ENCODE peak calls at places on chromosomes 16 and 17, in ten cellular contexts. One of them, this sample, is unnamed.

GRCh38 chr17:48995332-48995870 is 1.8 kb upstream of the IGF2BP1 start:
- DNase-seq in AG09309: no peak
- DNase-seq in A673: peak; percentile 88
- DNase-seq in stimulated activated CD8-positive, alpha-beta memory T cell treated with anti-CD3 and anti-CD28 coated beads, Interleukin-7, amount 100 ng/mL, for 48 hours: no peak
- DNase-seq in stimulated activated naive CD8-positive, alpha-beta T cell treated with anti-CD3 and anti-CD28 coated beads, Interleukin-15, Interleukin-2, amounts not matched to agents 100 U/mL and 50 U/mL, for 24 hours: no peak
- DNase-seq in sigmoid colon: no peak
- DNase-seq in heart left ventricle: no peak
- DNase-seq in stromal cell of bone marrow: no peak
- DNase-seq in ovary: no peak
- DNase-seq in astrocyte: no peak
- DNase-seq in this sample: no peak

GRCh38 chr17:7435676-7436555 is 681 bp downstream of the TMEM102 start:
- DNase-seq in AG09309: no peak
- DNase-seq in A673: peak; percentile 78
- DNase-seq in stimulated activated CD8-positive, alpha-beta memory T cell treated with anti-CD3 and anti-CD28 coated beads, Interleukin-7, amount 100 ng/mL, for 48 hours: peak; percentile 41
- DNase-seq in stimulated activated naive CD8-positive, alpha-beta T cell treated with anti-CD3 and anti-CD28 coated beads, Interleukin-15, Interleukin-2, amounts not matched to agents 100 U/mL and 50 U/mL, for 24 hours: peak; percentile 68
- DNase-seq in sigmoid colon: no peak
- DNase-seq in heart left ventricle: peak; percentile 50
- DNase-seq in stromal cell of bone marrow: no peak
- DNase-seq in ovary: no peak
- DNase-seq in astrocyte: no peak
- DNase-seq in this sample: no peak

GRCh38 chr16:28279006-28279405 is 13.3 kb upstream of the SBK1 start:
- DNase-seq in AG09309: no peak
- DNase-seq in A673: peak; percentile 16
- DNase-seq in stimulated activated CD8-positive, alpha-beta memory T cell treated with anti-CD3 and anti-CD28 coated beads, Interleukin-7, amount 100 ng/mL, for 48 hours: no peak
- DNase-seq in stimulated activated naive CD8-positive, alpha-beta T cell treated with anti-CD3 and anti-CD28 coated beads, Interleukin-15, Interleukin-2, amounts not matched to agents 100 U/mL and 50 U/mL, for 24 hours: peak; percentile 33
- DNase-seq in sigmoid colon: no peak
- DNase-seq in heart left ventricle: no peak
- DNase-seq in stromal cell of bone marrow: no peak
- DNase-seq in ovary: no peak
- DNase-seq in astrocyte: no peak
- DNase-seq in this sample: no peak

GRCh38 chr17:16215965-16216316 is 607 bp upstream of the NCOR1 start:
- DNase-seq in AG09309: no peak
- DNase-seq in A673: no peak
- DNase-seq in stimulated activated CD8-positive, alpha-beta memory T cell treated with anti-CD3 and anti-CD28 coated beads, Interleukin-7, amount 100 ng/mL, for 48 hours: no peak
- DNase-seq in stimulated activated naive CD8-positive, alpha-beta T cell treated with anti-CD3 and anti-CD28 coated beads, Interleukin-15, Interleukin-2, amounts not matched to agents 100 U/mL and 50 U/mL, for 24 hours: no peak
- DNase-seq in sigmoid colon: no peak
- DNase-seq in heart left ventricle: peak; percentile 51
- DNase-seq in stromal cell of bone marrow: no peak
- DNase-seq in ovary: no peak
- DNase-seq in astrocyte: no peak
- DNase-seq in this sample: no peak

GRCh38 chr16:51167170-51167710 is 16.2 kb upstream of the SALL1 start:
- DNase-seq in AG09309: no peak
- DNase-seq in A673: no peak
- DNase-seq in stimulated activated CD8-positive, alpha-beta memory T cell treated with anti-CD3 and anti-CD28 coated beads, Interleukin-7, amount 100 ng/mL, for 48 hours: no peak
- DNase-seq in stimulated activated naive CD8-positive, alpha-beta T cell treated with anti-CD3 and anti-CD28 coated beads, Interleukin-15, Interleukin-2, amounts not matched to agents 100 U/mL and 50 U/mL, for 24 hours: no peak
- DNase-seq in sigmoid colon: no peak
- DNase-seq in heart left ventricle: no peak
- DNase-seq in stromal cell of bone marrow: no peak
- DNase-seq in ovary: no peak
- DNase-seq in astrocyte: no peak
- DNase-seq in this sample: no peak

GRCh38 chr16:84737192-84737591 is 37.4 kb downstream of the USP10 start:
- DNase-seq in AG09309: no peak
- DNase-seq in A673: no peak
- DNase-seq in stimulated activated CD8-positive, alpha-beta memory T cell treated with anti-CD3 and anti-CD28 coated beads, Interleukin-7, amount 100 ng/mL, for 48 hours: no peak
- DNase-seq in stimulated activated naive CD8-positive, alpha-beta T cell treated with anti-CD3 and anti-CD28 coated beads, Interleukin-15, Interleukin-2, amounts not matched to agents 100 U/mL and 50 U/mL, for 24 hours: no peak
- DNase-seq in sigmoid colon: no peak
- DNase-seq in heart left ventricle: no peak
- DNase-seq in stromal cell of bone marrow: no peak
- DNase-seq in ovary: no peak
- DNase-seq in astrocyte: no peak
- DNase-seq in this sample: no peak

GRCh38 chr17:59611503-59611902 is 8.2 kb upstream of the CLTC start:
- DNase-seq in AG09309: no peak
- DNase-seq in A673: no peak
- DNase-seq in stimulated activated CD8-positive, alpha-beta memory T cell treated with anti-CD3 and anti-CD28 coated beads, Interleukin-7, amount 100 ng/mL, for 48 hours: no peak
- DNase-seq in stimulated activated naive CD8-positive, alpha-beta T cell treated with anti-CD3 and anti-CD28 coated beads, Interleukin-15, Interleukin-2, amounts not matched to agents 100 U/mL and 50 U/mL, for 24 hours: no peak
- DNase-seq in sigmoid colon: no peak
- DNase-seq in heart left ventricle: no peak
- DNase-seq in stromal cell of bone marrow: no peak
- DNase-seq in ovary: no peak
- DNase-seq in astrocyte: no peak
- DNase-seq in this sample: no peak

GRCh38 chr17:8226536-8227237 is 16.3 kb upstream of the AURKB start:
- DNase-seq in AG09309: peak; percentile 84
- DNase-seq in A673: peak; percentile 96
- DNase-seq in stimulated activated CD8-positive, alpha-beta memory T cell treated with anti-CD3 and anti-CD28 coated beads, Interleukin-7, amount 100 ng/mL, for 48 hours: no peak
- DNase-seq in stimulated activated naive CD8-positive, alpha-beta T cell treated with anti-CD3 and anti-CD28 coated beads, Interleukin-15, Interleukin-2, amounts not matched to agents 100 U/mL and 50 U/mL, for 24 hours: peak; percentile 67
- DNase-seq in sigmoid colon: peak; percentile 90
- DNase-seq in heart left ventricle: peak; percentile 76
- DNase-seq in stromal cell of bone marrow: peak; percentile 87
- DNase-seq in ovary: peak; percentile 84
- DNase-seq in astrocyte: peak; percentile 83
- DNase-seq in this sample: peak; percentile 76

GRCh38 chr16:49127103-49127502 is 154.5 kb downstream of the CBLN1 start:
- DNase-seq in AG09309: no peak
- DNase-seq in A673: peak; percentile 5
- DNase-seq in stimulated activated CD8-positive, alpha-beta memory T cell treated with anti-CD3 and anti-CD28 coated beads, Interleukin-7, amount 100 ng/mL, for 48 hours: no peak
- DNase-seq in stimulated activated naive CD8-positive, alpha-beta T cell treated with anti-CD3 and anti-CD28 coated beads, Interleukin-15, Interleukin-2, amounts not matched to agents 100 U/mL and 50 U/mL, for 24 hours: no peak
- DNase-seq in sigmoid colon: no peak
- DNase-seq in heart left ventricle: no peak
- DNase-seq in stromal cell of bone marrow: no peak
- DNase-seq in ovary: no peak
- DNase-seq in astrocyte: no peak
- DNase-seq in this sample: no peak

GRCh38 chr16:4700380-4700996 is 7.1 kb downstream of the NUDT16L1 start:
- DNase-seq in AG09309: no peak
- DNase-seq in A673: no peak
- DNase-seq in stimulated activated CD8-positive, alpha-beta memory T cell treated with anti-CD3 and anti-CD28 coated beads, Interleukin-7, amount 100 ng/mL, for 48 hours: no peak
- DNase-seq in stimulated activated naive CD8-positive, alpha-beta T cell treated with anti-CD3 and anti-CD28 coated beads, Interleukin-15, Interleukin-2, amounts not matched to agents 100 U/mL and 50 U/mL, for 24 hours: no peak
- DNase-seq in sigmoid colon: no peak
- DNase-seq in heart left ventricle: no peak
- DNase-seq in stromal cell of bone marrow: no peak
- DNase-seq in ovary: no peak
- DNase-seq in astrocyte: no peak
- DNase-seq in this sample: no peak

GRCh38 chr17:66474258-66474657 is 171.8 kb downstream of the PRKCA start:
- DNase-seq in AG09309: no peak
- DNase-seq in A673: peak; percentile 75
- DNase-seq in stimulated activated CD8-positive, alpha-beta memory T cell treated with anti-CD3 and anti-CD28 coated beads, Interleukin-7, amount 100 ng/mL, for 48 hours: no peak
- DNase-seq in stimulated activated naive CD8-positive, alpha-beta T cell treated with anti-CD3 and anti-CD28 coated beads, Interleukin-15, Interleukin-2, amounts not matched to agents 100 U/mL and 50 U/mL, for 24 hours: no peak
- DNase-seq in sigmoid colon: no peak
- DNase-seq in heart left ventricle: no peak
- DNase-seq in stromal cell of bone marrow: no peak
- DNase-seq in ovary: no peak
- DNase-seq in astrocyte: no peak
- DNase-seq in this sample: no peak

GRCh38 chr17:41556931-41557330 is 14.9 kb downstream of the KRT9 start:
- DNase-seq in AG09309: no peak
- DNase-seq in A673: no peak
- DNase-seq in stimulated activated CD8-positive, alpha-beta memory T cell treated with anti-CD3 and anti-CD28 coated beads, Interleukin-7, amount 100 ng/mL, for 48 hours: no peak
- DNase-seq in stimulated activated naive CD8-positive, alpha-beta T cell treated with anti-CD3 and anti-CD28 coated beads, Interleukin-15, Interleukin-2, amounts not matched to agents 100 U/mL and 50 U/mL, for 24 hours: no peak
- DNase-seq in sigmoid colon: no peak
- DNase-seq in heart left ventricle: no peak
- DNase-seq in stromal cell of bone marrow: no peak
- DNase-seq in ovary: no peak
- DNase-seq in astrocyte: no peak
- DNase-seq in this sample: no peak

GRCh38 chr16:85894266-85894665 is 4.7 kb upstream of the IRF8 start:
- DNase-seq in AG09309: no peak
- DNase-seq in A673: no peak
- DNase-seq in stimulated activated CD8-positive, alpha-beta memory T cell treated with anti-CD3 and anti-CD28 coated beads, Interleukin-7, amount 100 ng/mL, for 48 hours: no peak
- DNase-seq in stimulated activated naive CD8-positive, alpha-beta T cell treated with anti-CD3 and anti-CD28 coated beads, Interleukin-15, Interleukin-2, amounts not matched to agents 100 U/mL and 50 U/mL, for 24 hours: no peak
- DNase-seq in sigmoid colon: no peak
- DNase-seq in heart left ventricle: no peak
- DNase-seq in stromal cell of bone marrow: no peak
- DNase-seq in ovary: no peak
- DNase-seq in astrocyte: no peak
- DNase-seq in this sample: no peak